ENCODE peak calls at places on chromosomes 7 and 10, in eight cellular contexts. One of them, this sample, is unnamed.

GRCh38 chr10:75877877-75878276 is 446.5 kb downstream of the LRMDA start:
- DNase-seq in lower lobe of right lung: no peak
- DNase-seq in Panc1: no peak
- DNase-seq in suprapubic skin: no peak
- DNase-seq in cardiac muscle cell: no peak
- DNase-seq in sigmoid colon: no peak
- DNase-seq in left ventricle myocardium inferior: no peak
- DNase-seq in right lobe of liver: no peak
- DNase-seq in this sample: no peak

GRCh38 chr10:3631709-3632330 is 153.2 kb downstream of the KLF6 start:
- DNase-seq in lower lobe of right lung: no peak
- DNase-seq in Panc1: no peak
- DNase-seq in suprapubic skin: no peak
- DNase-seq in cardiac muscle cell: no peak
- DNase-seq in sigmoid colon: no peak
- DNase-seq in left ventricle myocardium inferior: no peak
- DNase-seq in right lobe of liver: no peak
- DNase-seq in this sample: no peak

GRCh38 chr10:69506834-69507643 is 55.8 kb downstream of the TSPAN15 start:
- DNase-seq in lower lobe of right lung: no peak
- DNase-seq in Panc1: no peak
- DNase-seq in suprapubic skin: no peak
- DNase-seq in cardiac muscle cell: no peak
- DNase-seq in sigmoid colon: peak; percentile 73
- DNase-seq in left ventricle myocardium inferior: no peak
- DNase-seq in right lobe of liver: peak; percentile 55
- DNase-seq in this sample: no peak

GRCh38 chr7:21041666-21042065 is 255.0 kb upstream of the SP8 start:
- DNase-seq in lower lobe of right lung: no peak
- DNase-seq in Panc1: no peak
- DNase-seq in suprapubic skin: no peak
- DNase-seq in cardiac muscle cell: no peak
- DNase-seq in sigmoid colon: no peak
- DNase-seq in left ventricle myocardium inferior: no peak
- DNase-seq in right lobe of liver: no peak
- DNase-seq in this sample: no peak

GRCh38 chr7:48085942-48086341 is 3.1 kb upstream of the UPP1 start:
- DNase-seq in lower lobe of right lung: no peak
- DNase-seq in Panc1: no peak
- DNase-seq in suprapubic skin: no peak
- DNase-seq in cardiac muscle cell: no peak
- DNase-seq in sigmoid colon: no peak
- DNase-seq in left ventricle myocardium inferior: no peak
- DNase-seq in right lobe of liver: no peak
- DNase-seq in this sample: no peak

GRCh38 chr10:62853710-62854109 is 37.5 kb upstream of the EGR2 start:
- DNase-seq in lower lobe of right lung: no peak
- DNase-seq in Panc1: no peak
- DNase-seq in suprapubic skin: no peak
- DNase-seq in cardiac muscle cell: no peak
- DNase-seq in sigmoid colon: no peak
- DNase-seq in left ventricle myocardium inferior: no peak
- DNase-seq in right lobe of liver: no peak
- DNase-seq in this sample: no peak

GRCh38 chr10:58851606-58852005 is 324.8 kb upstream of the PHYHIPL start:
- DNase-seq in lower lobe of right lung: no peak
- DNase-seq in Panc1: no peak
- DNase-seq in suprapubic skin: no peak
- DNase-seq in cardiac muscle cell: no peak
- DNase-seq in sigmoid colon: no peak
- DNase-seq in left ventricle myocardium inferior: no peak
- DNase-seq in right lobe of liver: no peak
- DNase-seq in this sample: no peak

GRCh38 chr7:98352621-98353020 is 48.3 kb downstream of the BAIAP2L1 start:
- DNase-seq in lower lobe of right lung: no peak
- DNase-seq in Panc1: peak; percentile 89
- DNase-seq in suprapubic skin: no peak
- DNase-seq in cardiac muscle cell: no peak
- DNase-seq in sigmoid colon: no peak
- DNase-seq in left ventricle myocardium inferior: no peak
- DNase-seq in right lobe of liver: no peak
- DNase-seq in this sample: peak; percentile 52

GRCh38 chr10:46018453-46019169 is 11.8 kb downstream of the NCOA4 start:
- DNase-seq in lower lobe of right lung: no peak
- DNase-seq in Panc1: no peak
- DNase-seq in suprapubic skin: no peak
- DNase-seq in cardiac muscle cell: no peak
- DNase-seq in sigmoid colon: no peak
- DNase-seq in left ventricle myocardium inferior: no peak
- DNase-seq in right lobe of liver: no peak
- DNase-seq in this sample: no peak

GRCh38 chr7:87435546-87435945 is 39.9 kb downstream of the ABCB4 start:
- DNase-seq in lower lobe of right lung: no peak
- DNase-seq in Panc1: no peak
- DNase-seq in suprapubic skin: no peak
- DNase-seq in cardiac muscle cell: no peak
- DNase-seq in sigmoid colon: no peak
- DNase-seq in left ventricle myocardium inferior: no peak
- DNase-seq in right lobe of liver: no peak
- DNase-seq in this sample: no peak

GRCh38 chr10:118568327-118568848 is 27.1 kb downstream of the PRLHR start:
- DNase-seq in lower lobe of right lung: no peak
- DNase-seq in Panc1: peak; percentile 17
- DNase-seq in suprapubic skin: no peak
- DNase-seq in cardiac muscle cell: peak; percentile 73
- DNase-seq in sigmoid colon: no peak
- DNase-seq in left ventricle myocardium inferior: no peak
- DNase-seq in right lobe of liver: no peak
- DNase-seq in this sample: no peak

GRCh38 chr7:43148161-43148731 is 35.8 kb downstream of the HECW1 start:
- DNase-seq in lower lobe of right lung: no peak
- DNase-seq in Panc1: no peak
- DNase-seq in suprapubic skin: no peak
- DNase-seq in cardiac muscle cell: no peak
- DNase-seq in sigmoid colon: no peak
- DNase-seq in left ventricle myocardium inferior: no peak
- DNase-seq in right lobe of liver: no peak
- DNase-seq in this sample: peak; percentile 55

GRCh38 chr10:132939378-132939955 is 2.9 kb downstream of the CFAP46 start:
- DNase-seq in lower lobe of right lung: peak; percentile 37
- DNase-seq in Panc1: no peak
- DNase-seq in suprapubic skin: no peak
- DNase-seq in cardiac muscle cell: no peak
- DNase-seq in sigmoid colon: no peak
- DNase-seq in left ventricle myocardium inferior: no peak
- DNase-seq in right lobe of liver: peak; percentile 41
- DNase-seq in this sample: no peak

GRCh38 chr7:2086229-2086628 is 146.5 kb downstream of the MAD1L1 start:
- DNase-seq in lower lobe of right lung: no peak
- DNase-seq in Panc1: no peak
- DNase-seq in suprapubic skin: no peak
- DNase-seq in cardiac muscle cell: no peak
- DNase-seq in sigmoid colon: no peak
- DNase-seq in left ventricle myocardium inferior: peak; percentile 53
- DNase-seq in right lobe of liver: no peak
- DNase-seq in this sample: no peak

GRCh38 chr7:99791667-99792356 is 7.8 kb upstream of the CYP3A4 start:
- DNase-seq in lower lobe of right lung: no peak
- DNase-seq in Panc1: no peak
- DNase-seq in suprapubic skin: no peak
- DNase-seq in cardiac muscle cell: no peak
- DNase-seq in sigmoid colon: no peak
- DNase-seq in left ventricle myocardium inferior: no peak
- DNase-seq in right lobe of liver: peak; percentile 69
- DNase-seq in this sample: no peak

GRCh38 chr10:51743146-51743545 is 43.8 kb upstream of the CSTF2T start:
- DNase-seq in lower lobe of right lung: no peak
- DNase-seq in Panc1: no peak
- DNase-seq in suprapubic skin: no peak
- DNase-seq in cardiac muscle cell: no peak
- DNase-seq in sigmoid colon: no peak
- DNase-seq in left ventricle myocardium inferior: no peak
- DNase-seq in right lobe of liver: no peak
- DNase-seq in this sample: no peak

GRCh38 chr10:125694874-125695273 is 11.9 kb upstream of the TEX36 start:
- DNase-seq in lower lobe of right lung: no peak
- DNase-seq in Panc1: no peak
- DNase-seq in suprapubic skin: no peak
- DNase-seq in cardiac muscle cell: no peak
- DNase-seq in sigmoid colon: no peak
- DNase-seq in left ventricle myocardium inferior: no peak
- DNase-seq in right lobe of liver: no peak
- DNase-seq in this sample: peak; percentile 98

GRCh38 chr10:125698599-125698998 is 15.6 kb upstream of the TEX36 start:
- DNase-seq in lower lobe of right lung: no peak
- DNase-seq in Panc1: no peak
- DNase-seq in suprapubic skin: no peak
- DNase-seq in cardiac muscle cell: no peak
- DNase-seq in sigmoid colon: no peak
- DNase-seq in left ventricle myocardium inferior: no peak
- DNase-seq in right lobe of liver: no peak
- DNase-seq in this sample: no peak

GRCh38 chr10:125699562-125700143 is 16.7 kb upstream of the TEX36 start:
- DNase-seq in lower lobe of right lung: no peak
- DNase-seq in Panc1: no peak
- DNase-seq in suprapubic skin: no peak
- DNase-seq in cardiac muscle cell: no peak
- DNase-seq in sigmoid colon: no peak
- DNase-seq in left ventricle myocardium inferior: no peak
- DNase-seq in right lobe of liver: no peak
- DNase-seq in this sample: no peak

DNA sequence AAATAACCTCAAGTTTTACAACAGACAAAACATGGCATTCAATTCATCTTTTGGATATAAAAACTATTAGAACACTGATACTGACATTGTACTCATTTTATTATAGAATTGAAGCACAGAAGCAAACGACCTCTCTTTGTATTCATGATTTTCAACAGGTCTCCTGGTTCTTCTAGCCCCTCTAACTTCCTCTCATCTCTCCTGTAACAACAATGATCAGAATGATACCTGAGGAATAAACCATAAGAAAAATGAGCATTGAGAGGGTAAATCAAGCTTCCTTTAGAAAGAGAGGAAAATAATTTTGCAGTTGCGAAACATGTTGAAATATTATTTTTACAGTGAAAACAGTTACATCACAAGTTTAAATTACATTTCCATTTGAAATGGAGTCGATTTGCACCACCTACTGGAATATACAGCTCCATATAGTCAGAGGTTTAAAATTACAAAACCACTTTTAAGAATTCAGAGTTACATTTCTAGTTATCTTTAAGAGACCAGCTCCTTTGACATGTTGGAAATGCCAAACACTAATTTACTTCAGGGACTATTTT is 17.5 kb upstream of the TEX36 start:
- DNase-seq in lower lobe of right lung: no peak
- DNase-seq in Panc1: no peak
- DNase-seq in suprapubic skin: no peak
- DNase-seq in cardiac muscle cell: no peak
- DNase-seq in sigmoid colon: no peak
- DNase-seq in left ventricle myocardium inferior: no peak
- DNase-seq in right lobe of liver: no peak
- DNase-seq in this sample: no peak
- TF ChIP-seq CTCF in lower lobe of right lung: no peak
- TF ChIP-seq CTCF in Panc1: peak; percentile 31
- TF ChIP-seq CTCF in suprapubic skin: no peak
- TF ChIP-seq CTCF in cardiac muscle cell: peak; percentile 24
- TF ChIP-seq CTCF in sigmoid colon: no peak
- TF ChIP-seq CTCF in left ventricle myocardium inferior: no peak
- TF ChIP-seq CTCF in right lobe of liver: no peak
- TF ChIP-seq CTCF in this sample: peak; percentile 54

DNA sequence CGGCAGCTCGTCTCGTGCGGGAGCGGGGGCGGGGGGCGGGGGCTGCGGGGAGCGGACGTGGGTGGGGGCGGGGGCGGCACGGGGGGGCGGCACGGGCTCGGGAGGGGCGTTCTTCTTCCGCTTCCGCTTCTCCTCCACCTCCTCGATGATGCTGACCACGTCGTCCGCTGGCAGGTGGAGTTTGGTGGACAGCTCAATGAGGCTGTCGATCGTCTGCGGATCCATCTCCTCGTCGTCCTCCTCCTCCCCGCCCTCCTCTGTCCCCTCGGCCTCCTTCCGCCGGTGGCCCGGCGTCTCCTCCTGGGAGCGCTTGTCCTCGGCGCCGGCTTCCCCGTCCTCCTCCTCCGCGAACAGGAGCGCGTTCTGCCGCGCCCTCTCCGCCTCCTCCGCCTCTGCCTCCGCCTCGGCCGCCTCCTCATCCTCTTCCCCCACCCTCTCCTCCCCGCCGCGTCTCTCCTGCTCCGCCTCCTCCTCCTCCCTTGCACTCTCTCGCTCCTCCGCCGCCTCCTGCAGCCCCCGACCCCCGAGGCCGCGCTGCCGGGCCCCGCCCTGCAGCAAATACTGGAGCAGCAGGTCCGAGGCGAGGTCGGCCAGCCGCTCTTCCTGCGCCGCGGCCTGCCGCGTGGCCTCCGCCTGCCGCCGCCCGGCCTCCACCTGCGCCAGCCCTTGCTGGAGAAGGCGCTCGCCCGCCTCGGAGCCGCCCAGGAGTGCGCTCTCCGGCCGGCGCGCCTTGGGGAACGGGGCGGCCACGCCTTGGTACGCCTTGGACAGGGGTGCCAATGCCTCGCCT is 1.9 kb downstream of the VGF start:
- DNase-seq in lower lobe of right lung: no peak
- DNase-seq in Panc1: no peak
- DNase-seq in suprapubic skin: no peak
- DNase-seq in cardiac muscle cell: no peak
- DNase-seq in sigmoid colon: no peak
- DNase-seq in left ventricle myocardium inferior: no peak
- DNase-seq in right lobe of liver: no peak
- DNase-seq in this sample: no peak
- H3K4me3 ChIP-seq in lower lobe of right lung: peak overlapping the region; percentile 45
- H3K4me3 ChIP-seq in Panc1: peak overlapping the region; percentile 59
- H3K4me3 ChIP-seq in suprapubic skin: peak overlapping the region; percentile 47
- H3K4me3 ChIP-seq in cardiac muscle cell: peak overlapping the region; percentile 7
- H3K4me3 ChIP-seq in sigmoid colon: no peak overlapping the region
- H3K4me3 ChIP-seq in left ventricle myocardium inferior: peak overlapping the region; percentile 55
- H3K4me3 ChIP-seq in right lobe of liver: no peak overlapping the region
- H3K4me3 ChIP-seq in this sample: peak overlapping the region; percentile 51

DNA sequence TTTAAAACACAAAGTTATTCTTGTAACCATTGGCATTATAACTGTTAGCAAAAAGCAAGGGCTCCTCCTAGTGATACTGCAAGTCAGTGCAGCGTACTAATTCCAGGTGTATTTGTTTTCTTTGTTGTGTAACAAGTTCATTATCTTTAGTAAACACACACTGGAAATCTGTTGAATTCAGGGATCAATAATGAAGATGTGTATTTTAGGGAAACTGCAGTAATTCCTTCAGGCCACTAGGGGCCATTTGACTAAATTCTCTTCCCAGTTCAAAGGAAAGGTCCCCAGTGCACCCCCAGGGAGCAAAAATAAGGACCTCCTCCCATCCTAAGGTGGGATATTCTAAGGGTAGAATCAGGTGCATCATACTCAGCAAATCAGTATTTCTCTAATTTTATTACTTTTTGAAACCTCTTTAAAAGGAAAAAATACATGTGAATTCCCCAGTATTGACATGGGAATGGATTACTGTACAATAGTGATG is 158.6 kb upstream of the LYZL1 start:
- DNase-seq in lower lobe of right lung: no peak
- DNase-seq in Panc1: no peak
- DNase-seq in suprapubic skin: no peak
- DNase-seq in cardiac muscle cell: peak; percentile 55
- DNase-seq in sigmoid colon: no peak
- DNase-seq in left ventricle myocardium inferior: no peak
- DNase-seq in right lobe of liver: no peak
- DNase-seq in this sample: peak; percentile 92
- TF ChIP-seq CTCF in lower lobe of right lung: peak; percentile 60
- TF ChIP-seq CTCF in Panc1: peak; percentile 78
- TF ChIP-seq CTCF in suprapubic skin: peak; percentile 44
- TF ChIP-seq CTCF in cardiac muscle cell: peak; percentile 77
- TF ChIP-seq CTCF in sigmoid colon: no peak
- TF ChIP-seq CTCF in left ventricle myocardium inferior: peak; percentile 69
- TF ChIP-seq CTCF in right lobe of liver: peak; percentile 83
- TF ChIP-seq CTCF in this sample: peak; percentile 89

GRCh38 chr10:100745882-100746412 is 565 bp downstream of the PAX2 start:
- DNase-seq in lower lobe of right lung: no peak
- DNase-seq in Panc1: no peak
- DNase-seq in suprapubic skin: no peak
- DNase-seq in cardiac muscle cell: no peak
- DNase-seq in sigmoid colon: peak; percentile 37
- DNase-seq in left ventricle myocardium inferior: no peak
- DNase-seq in right lobe of liver: no peak
- DNase-seq in this sample: no peak
- H3K4me3 ChIP-seq in lower lobe of right lung: peak overlapping the region; percentile 33
- H3K4me3 ChIP-seq in Panc1: peak overlapping the region; percentile 58
- H3K4me3 ChIP-seq in suprapubic skin: peak overlapping the region; percentile 42
- H3K4me3 ChIP-seq in cardiac muscle cell: peak overlapping the region; percentile 28
- H3K4me3 ChIP-seq in sigmoid colon: no peak overlapping the region
- H3K4me3 ChIP-seq in left ventricle myocardium inferior: peak overlapping the region; percentile 55
- H3K4me3 ChIP-seq in right lobe of liver: no peak overlapping the region
- H3K4me3 ChIP-seq in this sample: no peak overlapping the region